ENCODE peak calls at places on chromosome X, in six cellular contexts. V, T, L, Y, Z and F are unnamed samples.

GRCh38 chrX:10676239-10676971 is 56.0 kb upstream of the MID1 start:
- DNase-seq in V (peak; percentile 46), T (no peak), L (no peak), Y (no peak), Z (no peak), F (no peak)

GRCh38 chrX:18290200-18290599 is 64.3 kb downstream of the SCML2 start:
- DNase-seq in V (no peak), T (no peak), L (no peak), Y (no peak), Z (peak; percentile 3), F (no peak)

GRCh38 chrX:108396188-108396885 is 41.9 kb downstream of the COL4A6 start:
- DNase-seq in V (peak; percentile 66), T (no peak), L (no peak), Y (no peak), Z (peak; percentile 58), F (peak; percentile 65)

GRCh38 chrX:150761819-150762216 is 68.6 kb downstream of the MTMR1 start:
- DNase-seq in V (no peak), T (no peak), L (no peak), Y (no peak), Z (no peak), F (no peak)

GRCh38 chrX:43958529-43958928 is 14.7 kb downstream of the NDP start:
- DNase-seq in V (peak; percentile 63), T (peak; percentile 79), L (no peak), Y (peak; percentile 49), Z (peak; percentile 86), F (peak; percentile 90)

GRCh38 chrX:2691543-2692220 is 587 bp downstream of the CD99 start:
- DNase-seq in V (no peak), T (peak; percentile 58), L (peak; percentile 72), Y (no peak), Z (peak; percentile 62), F (peak; percentile 58)

GRCh38 chrX:48919360-48919821 is 567 bp upstream of the PIM2 start:
- DNase-seq in V (peak; percentile 83), T (no peak), L (no peak), Y (no peak), Z (peak; percentile 8), F (no peak)

GRCh38 chrX:70336767-70337166 is 46.9 kb downstream of the KIF4A start:
- DNase-seq in V (no peak), T (no peak), L (no peak), Y (no peak), Z (no peak), F (no peak)

GRCh38 chrX:44927398-44927797 is 54.4 kb downstream of the KDM6A start:
- DNase-seq in V (no peak), T (no peak), L (no peak), Y (no peak), Z (no peak), F (no peak)

DNA sequence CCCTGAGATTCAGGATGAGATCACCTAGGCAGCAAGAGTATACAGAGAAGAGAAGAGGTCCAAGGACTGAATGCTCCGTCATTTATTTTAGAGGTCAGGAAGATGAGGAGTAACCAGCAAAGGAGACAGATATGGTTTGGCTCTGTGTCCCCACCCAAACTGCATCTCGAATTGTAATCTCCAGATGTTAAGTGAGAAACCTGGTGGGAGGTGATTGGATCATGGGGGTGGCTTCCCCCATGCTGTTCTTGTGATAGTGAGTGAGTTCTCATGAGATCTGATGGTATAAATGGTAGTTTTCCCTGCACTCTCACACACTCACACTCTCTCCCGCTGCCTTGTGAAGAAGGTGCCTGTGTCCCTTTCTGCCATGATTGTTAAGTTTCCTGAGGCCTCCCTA is 60.8 kb downstream of the MID1IP1 start:
- DNase-seq in V (no peak), T (no peak), L (no peak), Y (no peak), Z (no peak), F (no peak)
- TF ChIP-seq CTCF in V (no peak), T (no peak), L (no peak), Y (no peak), Z (no peak), F (no peak)

GRCh38 chrX:78118628-78119027 is 14.6 kb downstream of the PGK1 start:
- DNase-seq in V (no peak), T (no peak), L (no peak), Y (no peak), Z (no peak), F (no peak)

GRCh38 chrX:78123190-78123589 is 16.3 kb downstream of the TAF9B start:
- DNase-seq in V (no peak), T (peak; percentile 49), L (no peak), Y (no peak), Z (peak; percentile 57), F (peak; percentile 49)

GRCh38 chrX:78116365-78116764 is 12.3 kb downstream of the PGK1 start:
- DNase-seq in V (no peak), T (no peak), L (no peak), Y (no peak), Z (no peak), F (no peak)

GRCh38 chrX:78124304-78124703 is 15.1 kb downstream of the TAF9B start:
- DNase-seq in V (no peak), T (no peak), L (no peak), Y (no peak), Z (no peak), F (no peak)

GRCh38 chrX:78119521-78120227 is 15.6 kb downstream of the PGK1 start:
- DNase-seq in V (no peak), T (no peak), L (no peak), Y (no peak), Z (no peak), F (peak; percentile 24)
- TF ChIP-seq CTCF in V (peak; percentile 62), T (peak; percentile 27), L (no peak), Y (peak; percentile 6), Z (peak; percentile 18), F (peak; percentile 33)

DNA sequence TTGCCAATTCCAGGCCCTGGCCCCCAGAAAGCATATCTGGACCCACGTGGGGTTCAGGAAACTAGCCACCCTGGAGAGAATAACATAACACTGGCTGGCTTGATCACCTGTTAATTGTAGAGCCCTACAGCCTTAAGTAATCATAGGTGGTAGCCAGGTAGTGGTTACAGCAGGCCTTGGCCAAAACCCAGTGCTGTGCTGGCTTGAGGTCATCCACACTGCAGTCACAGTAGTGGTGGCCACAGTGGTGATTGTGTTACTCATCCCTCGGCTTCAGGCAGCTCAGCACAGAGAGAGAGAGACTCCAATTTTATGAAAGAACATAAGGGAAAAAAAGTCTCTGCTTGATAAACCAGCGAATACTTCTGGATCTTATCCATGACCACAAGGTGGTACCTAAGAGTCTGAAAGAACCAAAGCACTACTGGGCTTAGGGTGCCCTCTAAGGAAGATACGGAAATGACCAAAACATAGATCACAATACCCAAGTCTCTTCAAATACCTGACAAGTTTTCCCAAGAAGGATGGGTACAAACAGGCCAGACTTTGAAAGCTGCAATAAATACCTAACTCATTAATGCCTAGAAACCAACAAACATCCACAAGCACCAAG is 46.6 kb upstream of the CDX4 start:
- DNase-seq in V (no peak), T (no peak), L (no peak), Y (no peak), Z (no peak), F (no peak)
- TF ChIP-seq CTCF in V (peak; percentile 62), T (no peak), L (no peak), Y (no peak), Z (no peak), F (no peak)

GRCh38 chrX:115547448-115547847 is 13.5 kb upstream of the PLS3 start:
- DNase-seq in V (peak; percentile 69), T (no peak), L (no peak), Y (no peak), Z (no peak), F (no peak)
- TF ChIP-seq CTCF in V (peak; percentile 78), T (peak; percentile 22), L (no peak), Y (no peak), Z (no peak), F (peak; percentile 9)

GRCh38 chrX:16124201-16124600 is 836 bp downstream of the GRPR start:
- DNase-seq in V (no peak), T (no peak), L (no peak), Y (no peak), Z (no peak), F (no peak)

GRCh38 chrX:16119353-16120220 is 3.8 kb upstream of the GRPR start:
- DNase-seq in V (no peak), T (no peak), L (no peak), Y (no peak), Z (no peak), F (no peak)

GRCh38 chrX:16125520-16126149 is 2.3 kb downstream of the GRPR start:
- DNase-seq in V (no peak), T (no peak), L (no peak), Y (no peak), Z (no peak), F (no peak)

GRCh38 chrX:16120431-16120830 is 2.9 kb upstream of the GRPR start:
- DNase-seq in V (no peak), T (no peak), L (no peak), Y (no peak), Z (no peak), F (no peak)

GRCh38 chrX:16123222-16123786 is at the start of gene GRPR:
- DNase-seq in V (peak; percentile 97), T (peak; percentile 87), L (peak; percentile 69), Y (peak; percentile 46), Z (peak; percentile 83), F (peak; percentile 88)
- TF ChIP-seq CTCF in V (peak; percentile 98), T (peak; percentile 80), L (peak; percentile 42), Y (peak; percentile 68), Z (peak; percentile 61), F (peak; percentile 73)

DNA sequence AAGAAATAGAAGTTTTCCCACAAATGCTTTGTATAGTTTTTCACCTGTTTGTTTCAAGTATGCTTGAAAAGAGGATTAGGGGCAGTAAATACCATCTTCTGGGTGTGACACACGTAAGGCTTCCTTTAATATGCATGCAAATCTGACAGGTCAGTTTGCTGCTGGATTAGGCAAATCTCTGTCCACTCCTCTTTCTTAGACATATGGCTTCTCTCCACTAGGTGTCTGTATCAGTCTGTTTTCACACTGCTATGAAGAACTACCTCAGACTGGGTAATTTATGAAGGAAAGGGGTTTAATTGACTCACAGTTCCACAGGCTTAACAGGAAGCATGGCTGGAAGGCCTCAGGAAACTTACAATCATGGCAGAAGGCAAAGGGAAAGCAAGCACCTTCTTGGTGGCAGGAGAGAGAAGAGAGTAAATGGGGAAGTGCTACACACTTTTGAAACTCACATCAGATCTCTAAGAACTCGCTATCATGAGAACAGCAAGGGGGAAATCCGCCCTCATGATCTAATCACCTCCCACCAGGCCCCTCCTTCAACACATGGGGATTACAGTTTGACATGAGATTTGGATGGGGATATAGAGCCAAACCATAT is 66.9 kb downstream of the TAB3 start:
- DNase-seq in V (no peak), T (no peak), L (no peak), Y (no peak), Z (peak; percentile 15), F (no peak)
- TF ChIP-seq CTCF in V (peak; percentile 53), T (no peak), L (no peak), Y (no peak), Z (no peak), F (no peak)

DNA sequence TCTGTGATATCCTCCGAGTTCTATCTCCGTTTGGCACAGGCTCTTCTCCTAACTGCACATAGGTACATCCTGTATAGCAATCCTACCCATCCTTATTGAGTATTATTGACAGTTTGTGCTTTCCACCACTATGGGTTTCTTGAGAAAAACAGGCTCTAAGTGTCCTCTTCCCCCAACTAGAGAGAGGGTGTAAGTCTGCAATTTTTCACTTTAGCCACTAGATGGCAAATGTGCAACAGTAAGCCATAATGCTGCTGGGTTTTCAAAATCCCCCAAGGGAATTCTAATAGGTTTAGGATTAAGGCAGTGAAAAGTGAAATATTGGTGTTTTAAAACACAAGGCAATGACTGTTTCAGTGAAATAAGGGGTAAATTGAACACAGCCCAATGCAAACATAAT is 239.1 kb upstream of the HTR2C start:
- DNase-seq in V (no peak), T (peak; percentile 35), L (no peak), Y (no peak), Z (peak; percentile 55), F (peak; percentile 56)
- TF ChIP-seq CTCF in V (peak; percentile 91), T (peak; percentile 78), L (peak; percentile 14), Y (peak; percentile 36), Z (peak; percentile 55), F (peak; percentile 66)